ENCODE peak calls at places on chromosome X, in five cellular contexts. One of them, this sample, is unnamed.

GRCh38 chrX:45518552-45518951 is 317.9 kb upstream of the DIPK2B start:
- DNase-seq in adrenal gland: no peak
- DNase-seq in A549: no peak
- DNase-seq in ovary: no peak
- DNase-seq in breast epithelium: no peak
- DNase-seq in this sample: no peak

GRCh38 chrX:47723689-47724088 is 64.7 kb upstream of the UXT start:
- DNase-seq in A549: no peak
- DNase-seq in adrenal gland: peak; percentile 11
- DNase-seq in breast epithelium: no peak
- DNase-seq in ovary: no peak
- DNase-seq in this sample: no peak

GRCh38 chrX:53186363-53186762 is 38.6 kb downstream of the KDM5C start:
- DNase-seq in breast epithelium: no peak
- DNase-seq in ovary: no peak
- DNase-seq in A549: no peak
- DNase-seq in adrenal gland: no peak
- DNase-seq in this sample: no peak

GRCh38 chrX:41556958-41557357 is 109.8 kb downstream of the NYX start:
- DNase-seq in adrenal gland: no peak
- DNase-seq in ovary: no peak
- DNase-seq in breast epithelium: no peak
- DNase-seq in A549: no peak
- DNase-seq in this sample: no peak

GRCh38 chrX:139286342-139286741 is 244.2 kb upstream of the F9 start:
- DNase-seq in breast epithelium: no peak
- DNase-seq in A549: no peak
- DNase-seq in ovary: no peak
- DNase-seq in adrenal gland: no peak
- DNase-seq in this sample: no peak

GRCh38 chrX:140766024-140766611 is 56.6 kb downstream of the LINC00632 start:
- DNase-seq in breast epithelium: no peak
- DNase-seq in adrenal gland: peak; percentile 34
- DNase-seq in A549: no peak
- DNase-seq in ovary: peak; percentile 34
- DNase-seq in this sample: no peak

GRCh38 chrX:9566150-9566621 is 101.3 kb downstream of the TBL1X start:
- DNase-seq in breast epithelium: no peak
- DNase-seq in ovary: peak; percentile 70
- DNase-seq in adrenal gland: peak; percentile 88
- DNase-seq in A549: peak; percentile 41
- DNase-seq in this sample: peak; percentile 51

GRCh38 chrX:95076449-95076848 is 1402.4 kb downstream of the FAM133A start:
- DNase-seq in A549: no peak
- DNase-seq in ovary: no peak
- DNase-seq in adrenal gland: no peak
- DNase-seq in breast epithelium: no peak
- DNase-seq in this sample: no peak

GRCh38 chrX:105483011-105483410 is 262.5 kb upstream of the TEX13A start:
- DNase-seq in ovary: no peak
- DNase-seq in adrenal gland: no peak
- DNase-seq in A549: no peak
- DNase-seq in breast epithelium: no peak
- DNase-seq in this sample: no peak

GRCh38 chrX:133083899-133084298 is 13.0 kb downstream of the USP26 start:
- DNase-seq in adrenal gland: no peak
- DNase-seq in A549: no peak
- DNase-seq in breast epithelium: no peak
- DNase-seq in ovary: no peak
- DNase-seq in this sample: no peak

GRCh38 chrX:53076671-53077070 is 5.5 kb upstream of the TSPYL2 start:
- DNase-seq in breast epithelium: no peak
- DNase-seq in A549: no peak
- DNase-seq in adrenal gland: no peak
- DNase-seq in ovary: no peak
- DNase-seq in this sample: no peak

GRCh38 chrX:72029473-72030411 is 102.0 kb downstream of the RTL5 start:
- DNase-seq in ovary: no peak
- DNase-seq in breast epithelium: no peak
- DNase-seq in A549: peak; percentile 49
- DNase-seq in adrenal gland: peak; percentile 42
- DNase-seq in this sample: no peak

GRCh38 chrX:108420481-108420880 is 17.7 kb downstream of the COL4A6 start:
- DNase-seq in breast epithelium: no peak
- DNase-seq in ovary: no peak
- DNase-seq in A549: no peak
- DNase-seq in adrenal gland: no peak
- DNase-seq in this sample: no peak

GRCh38 chrX:154605566-154605965 is 13.5 kb downstream of the CTAG1B start:
- DNase-seq in breast epithelium: no peak
- DNase-seq in A549: no peak
- DNase-seq in adrenal gland: no peak
- DNase-seq in ovary: no peak
- DNase-seq in this sample: peak; percentile 71

GRCh38 chrX:109774706-109775105 is 41.6 kb upstream of the ACSL4 start:
- DNase-seq in breast epithelium: no peak
- DNase-seq in adrenal gland: peak; percentile 63
- DNase-seq in A549: peak; percentile 11
- DNase-seq in ovary: no peak
- DNase-seq in this sample: no peak

GRCh38 chrX:133302775-133303445 is 84.8 kb upstream of the TFDP3 start:
- DNase-seq in A549: no peak
- DNase-seq in adrenal gland: peak; percentile 30
- DNase-seq in ovary: no peak
- DNase-seq in breast epithelium: no peak
- DNase-seq in this sample: no peak

GRCh38 chrX:113790987-113791386 is 792.9 kb upstream of the HTR2C start:
- DNase-seq in breast epithelium: no peak
- DNase-seq in ovary: no peak
- DNase-seq in adrenal gland: no peak
- DNase-seq in A549: no peak
- DNase-seq in this sample: no peak

GRCh38 chrX:68571292-68572256 is 72.7 kb downstream of the YIPF6 start:
- DNase-seq in ovary: no peak
- DNase-seq in A549: peak; percentile 31
- DNase-seq in breast epithelium: no peak
- DNase-seq in adrenal gland: peak; percentile 3
- DNase-seq in this sample: no peak

GRCh38 chrX:39309018-39309620 is 507.9 kb downstream of the MID1IP1 start:
- DNase-seq in ovary: peak; percentile 55
- DNase-seq in A549: no peak
- DNase-seq in breast epithelium: no peak
- DNase-seq in adrenal gland: peak; percentile 4
- DNase-seq in this sample: no peak

GRCh38 chrX:100863326-100863854 is 10.8 kb downstream of the NOX1 start:
- DNase-seq in ovary: peak; percentile 15
- DNase-seq in breast epithelium: no peak
- DNase-seq in A549: no peak
- DNase-seq in adrenal gland: no peak
- DNase-seq in this sample: no peak

GRCh38 chrX:68758671-68759070 is 70.2 kb upstream of the EFNB1 start:
- DNase-seq in breast epithelium: no peak
- DNase-seq in adrenal gland: no peak
- DNase-seq in A549: no peak
- DNase-seq in ovary: no peak
- DNase-seq in this sample: no peak

GRCh38 chrX:124726881-124727280 is 380.5 kb downstream of the SH2D1A start:
- DNase-seq in breast epithelium: no peak
- DNase-seq in A549: no peak
- DNase-seq in adrenal gland: no peak
- DNase-seq in ovary: no peak
- DNase-seq in this sample: no peak

GRCh38 chrX:47484885-47485284 is 1.9 kb upstream of the ZNF41 start:
- DNase-seq in A549: no peak
- DNase-seq in breast epithelium: no peak
- DNase-seq in adrenal gland: no peak
- DNase-seq in ovary: no peak
- DNase-seq in this sample: no peak

GRCh38 chrX:17590892-17591740 is 146.2 kb upstream of the SCML1 start:
- DNase-seq in A549: peak; percentile 28
- DNase-seq in ovary: peak; percentile 73
- DNase-seq in adrenal gland: peak; percentile 75
- DNase-seq in breast epithelium: no peak
- DNase-seq in this sample: peak; percentile 48

GRCh38 chrX:42247241-42247640 is 323.9 kb upstream of the CASK start:
- DNase-seq in ovary: no peak
- DNase-seq in breast epithelium: no peak
- DNase-seq in A549: no peak
- DNase-seq in adrenal gland: no peak
- DNase-seq in this sample: no peak

GRCh38 chrX:48937065-48937907 is 18.5 kb upstream of the PIM2 start:
- DNase-seq in A549: no peak
- DNase-seq in breast epithelium: peak; percentile 51
- DNase-seq in ovary: no peak
- DNase-seq in adrenal gland: no peak
- DNase-seq in this sample: peak; percentile 91

GRCh38 chrX:133583825-133584224 is 168.5 kb upstream of the GPC4 start:
- DNase-seq in A549: no peak
- DNase-seq in adrenal gland: no peak
- DNase-seq in ovary: no peak
- DNase-seq in breast epithelium: no peak
- DNase-seq in this sample: no peak

GRCh38 chrX:1578511-1579173 is 12.8 kb upstream of the AKAP17A start:
- DNase-seq in adrenal gland: no peak
- DNase-seq in ovary: no peak
- DNase-seq in A549: no peak
- DNase-seq in breast epithelium: no peak
- DNase-seq in this sample: no peak

GRCh38 chrX:78024349-78025108 is 55.1 kb upstream of the PGAM4 start:
- DNase-seq in ovary: no peak
- DNase-seq in adrenal gland: peak; percentile 11
- DNase-seq in breast epithelium: no peak
- DNase-seq in A549: peak; percentile 18
- DNase-seq in this sample: no peak

GRCh38 chrX:2627272-2627867 is 63.7 kb upstream of the CD99 start:
- DNase-seq in breast epithelium: no peak
- DNase-seq in ovary: peak; percentile 35
- DNase-seq in A549: peak; percentile 48
- DNase-seq in adrenal gland: peak; percentile 72
- DNase-seq in this sample: no peak

GRCh38 chrX:51614353-51614752 is 4.4 kb downstream of the CENPVL3 start:
- DNase-seq in breast epithelium: no peak
- DNase-seq in ovary: no peak
- DNase-seq in adrenal gland: no peak
- DNase-seq in A549: peak; percentile 14
- DNase-seq in this sample: no peak

DNA sequence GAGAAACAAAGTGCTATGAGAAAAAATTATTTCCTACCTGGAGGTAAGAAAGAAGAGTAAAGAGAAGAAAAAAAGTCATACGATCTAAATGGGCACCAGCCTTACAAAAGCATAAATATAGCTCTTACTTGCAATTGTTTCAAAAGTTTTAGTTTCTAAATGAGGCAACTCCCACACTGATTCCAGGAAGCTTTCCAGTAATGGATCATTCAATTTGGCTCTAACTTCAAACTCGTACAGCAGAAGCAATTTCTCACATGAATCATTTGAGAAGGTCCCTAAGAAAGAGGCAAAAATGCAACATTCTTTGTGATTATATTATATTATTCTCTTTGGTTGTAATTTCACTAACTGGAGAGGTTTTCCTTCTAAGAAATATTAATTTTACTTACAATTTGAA is 109.9 kb downstream of the DLG3 start:
- DNase-seq in ovary: no peak
- DNase-seq in adrenal gland: no peak
- DNase-seq in breast epithelium: no peak
- DNase-seq in A549: no peak
- DNase-seq in this sample: no peak
- TF ChIP-seq CTCF in ovary: no peak
- TF ChIP-seq CTCF in adrenal gland: no peak
- TF ChIP-seq CTCF in breast epithelium: no peak
- TF ChIP-seq CTCF in A549: no peak
- TF ChIP-seq CTCF in this sample: no peak

DNA sequence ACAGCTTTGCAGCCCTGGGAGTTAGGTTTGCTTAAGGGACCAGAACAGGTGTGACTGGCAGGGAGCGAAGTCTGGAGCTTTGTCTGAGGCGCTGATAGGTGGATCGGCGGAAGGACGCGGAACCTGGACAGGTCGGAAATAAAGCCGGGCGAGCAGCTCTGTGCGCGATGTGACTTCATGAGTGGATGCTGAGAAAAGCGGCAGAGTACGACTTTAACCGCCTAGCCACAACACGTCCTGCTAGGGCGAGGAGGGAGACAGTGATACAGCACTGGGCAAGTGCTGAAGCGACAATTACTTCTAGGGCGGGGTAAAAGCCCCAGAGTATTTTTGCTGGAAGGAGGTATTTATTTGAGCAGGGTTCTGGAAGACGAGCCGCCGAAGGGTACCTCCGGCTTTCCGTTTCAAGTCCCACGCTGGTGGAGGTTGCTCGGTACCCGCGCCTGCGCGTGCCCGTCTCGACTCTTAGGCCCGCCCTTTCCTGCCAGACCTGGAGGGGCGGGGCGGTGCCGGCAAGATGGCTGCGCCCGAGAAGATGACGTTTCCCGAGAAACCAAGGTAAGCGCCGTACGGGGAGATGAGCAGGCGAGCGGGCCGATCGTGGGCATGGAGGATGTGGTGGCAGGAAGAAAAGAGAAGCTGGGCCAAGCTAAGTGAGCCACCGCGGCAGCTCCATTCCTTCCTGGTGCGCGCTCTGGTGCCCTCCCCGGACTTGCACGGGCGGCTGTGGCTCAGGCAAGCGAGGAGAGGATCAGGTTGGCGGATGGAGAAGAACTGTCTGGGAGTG is at the start of gene ZRSR2:
- DNase-seq in ovary: peak; percentile 84
- DNase-seq in adrenal gland: peak; percentile 86
- DNase-seq in A549: peak; percentile 75
- DNase-seq in breast epithelium: peak; percentile 68
- DNase-seq in this sample: peak; percentile 97
- TF ChIP-seq POLR2A in ovary: peak; percentile 61
- TF ChIP-seq POLR2A in adrenal gland: peak; percentile 48
- TF ChIP-seq POLR2A in A549: peak; percentile 83
- TF ChIP-seq POLR2A in breast epithelium: peak; percentile 58
- TF ChIP-seq POLR2A in this sample: no peak

GRCh38 chrX:43949669-43950068 is 23.5 kb downstream of the NDP start:
- DNase-seq in adrenal gland: peak; percentile 29
- DNase-seq in A549: peak; percentile 40
- DNase-seq in ovary: no peak
- DNase-seq in breast epithelium: no peak
- DNase-seq in this sample: no peak
- H3K4me3 ChIP-seq in adrenal gland: no peak overlapping the region
- H3K4me3 ChIP-seq in A549: no peak overlapping the region
- H3K4me3 ChIP-seq in ovary: no peak overlapping the region
- H3K4me3 ChIP-seq in breast epithelium: no peak overlapping the region
- H3K4me3 ChIP-seq in this sample: no peak overlapping the region

DNA sequence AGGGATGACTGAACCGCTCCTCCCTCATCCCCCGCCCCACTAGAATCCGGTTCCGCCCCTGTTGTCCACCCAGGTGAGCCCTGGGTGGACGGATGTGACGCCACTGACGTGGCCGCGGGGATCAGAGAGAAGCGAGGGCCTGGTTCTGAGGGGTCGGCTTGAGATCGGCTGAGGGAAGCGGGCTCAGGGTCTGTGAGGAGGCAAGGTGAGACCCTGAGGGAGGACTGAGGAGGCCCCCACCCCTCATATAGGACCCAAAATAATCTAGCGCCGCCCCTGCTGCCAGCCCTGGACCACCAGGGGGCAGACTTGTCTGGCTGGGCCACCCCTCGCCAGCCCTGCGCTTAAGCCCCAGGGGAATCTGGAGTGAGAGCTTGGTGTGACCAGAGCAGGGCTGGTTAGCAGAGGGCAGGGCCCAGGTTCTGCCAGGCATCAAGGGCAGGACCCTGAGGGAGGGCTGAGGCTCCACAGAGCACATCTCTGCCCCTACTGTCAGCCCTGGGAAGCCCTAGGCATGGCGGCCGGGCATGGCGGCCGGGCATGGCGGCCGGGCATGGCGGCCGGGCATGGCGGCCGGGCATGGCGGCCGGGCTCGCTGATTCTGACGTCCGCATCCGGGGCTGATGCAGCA is at the start of gene MAGEA8:
- DNase-seq in adrenal gland: no peak
- DNase-seq in ovary: no peak
- DNase-seq in breast epithelium: no peak
- DNase-seq in A549: no peak
- DNase-seq in this sample: no peak
- TF ChIP-seq CTCF in adrenal gland: no peak
- TF ChIP-seq CTCF in ovary: no peak
- TF ChIP-seq CTCF in breast epithelium: no peak
- TF ChIP-seq CTCF in A549: no peak
- TF ChIP-seq CTCF in this sample: no peak

This sample was measured in lower leg skin.